ENCODE peak calls at places on chromosomes 13 and 19, in four cellular contexts. F, L, B and U are unnamed samples.
A peak's percentile ranks its signal among the peaks of the same experiment; 100 is the strongest.

GRCh38 chr13:51134763-51135365 is 23.8 kb upstream of the C13orf42 start:
- DNase-seq in L (no peak), B (no peak), F (no peak), U (no peak)

GRCh38 chr19:49391581-49392399 is 3.7 kb downstream of the KASH5 start:
- DNase-seq in F (peak; percentile 67), B (peak; percentile 89), L (peak; percentile 88), U (no peak)

GRCh38 chr13:113118328-113119021 is 4.1 kb upstream of the F10 start:
- DNase-seq in L (peak; percentile 11), F (no peak), B (no peak), U (no peak)

GRCh38 chr13:84994582-84994981 is 804.6 kb downstream of the SLITRK6 start:
- DNase-seq in L (no peak), B (no peak), F (peak; percentile 13), U (no peak)

GRCh38 chr19:11480927-11481776 is at the start of gene ELAVL3:
- DNase-seq in B (no peak), F (no peak), L (peak; percentile 37), U (no peak)

GRCh38 chr13:26558074-26558805 is 757 bp downstream of the WASF3 start:
- DNase-seq in L (no peak), F (peak; percentile 14), B (no peak), U (no peak)

GRCh38 chr13:31204592-31204991 is 4.8 kb downstream of the B3GLCT start:
- DNase-seq in L (peak; percentile 7), B (peak; percentile 55), F (peak; percentile 43), U (no peak)

GRCh38 chr19:13096968-13097330 is 5.7 kb downstream of the LYL1 start:
- DNase-seq in B (no peak), F (no peak), L (no peak), U (no peak)

GRCh38 chr13:65472336-65472735 is 1757.8 kb downstream of the PCDH9 start:
- DNase-seq in F (no peak), B (no peak), L (no peak), U (no peak)

GRCh38 chr19:52190679-52191293 is 934 bp downstream of the PPP2R1A start:
- DNase-seq in F (no peak), L (peak; percentile 15), B (no peak), U (peak; percentile 7)

GRCh38 chr19:40217027-40217810 is 965 bp downstream of the TTC9B start:
- DNase-seq in B (peak; percentile 63), L (peak; percentile 58), F (no peak), U (no peak)

GRCh38 chr13:112943309-112944125 is 25.5 kb upstream of the MCF2L start:
- DNase-seq in L (peak; percentile 83), B (no peak), F (peak; percentile 13), U (no peak)

GRCh38 chr19:46862974-46863632 is 2.3 kb downstream of the ARHGAP35 start:
- DNase-seq in B (peak; percentile 20), L (no peak), F (no peak), U (no peak)

GRCh38 chr19:5111051-5111450 is 142.1 kb downstream of the KDM4B start:
- DNase-seq in L (peak; percentile 71), F (no peak), B (no peak), U (no peak)

GRCh38 chr19:46180701-46181385 is 32.8 kb downstream of the IGFL2 start:
- DNase-seq in B (no peak), F (peak; percentile 72), L (no peak), U (peak; percentile 16)

GRCh38 chr13:34634443-34634842 is 307.6 kb upstream of the NBEA start:
- DNase-seq in F (no peak), B (no peak), L (no peak), U (no peak)

GRCh38 chr13:47175172-47175806 is 278.4 kb upstream of the HTR2A start:
- DNase-seq in F (peak; percentile 86), B (no peak), L (no peak), U (peak; percentile 85)

DNA sequence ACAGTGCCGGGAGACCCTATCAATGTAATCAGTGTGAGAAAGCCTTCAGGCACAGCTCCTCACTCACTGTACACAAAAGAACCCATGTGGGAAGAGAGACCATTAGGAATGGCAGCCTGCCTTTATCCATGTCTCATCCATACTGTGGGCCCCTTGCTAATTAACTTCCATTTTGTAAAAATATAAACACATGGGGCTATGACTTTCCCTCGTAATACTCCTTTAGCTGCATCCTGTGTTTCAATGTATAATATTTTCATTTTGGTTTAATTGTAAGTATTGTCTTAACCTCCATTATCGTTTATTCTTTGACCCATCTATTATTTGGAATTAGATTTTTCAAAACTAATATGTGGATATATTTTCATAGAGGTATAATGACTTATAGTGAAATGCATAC is 29.3 kb downstream of the ZNF333 start:
- DNase-seq in L (no peak), B (no peak), F (no peak), U (no peak)
- H3K4me3 ChIP-seq in L (no peak overlapping the region), B (no peak overlapping the region), F (no peak overlapping the region), U (no peak overlapping the region)

GRCh38 chr13:100543872-100544602 is 44.6 kb downstream of the GGACT start:
- DNase-seq in L (no peak), F (peak; percentile 47), B (no peak), U (no peak)
- H3K4me3 ChIP-seq in L (no peak overlapping the region), F (no peak overlapping the region), B (no peak overlapping the region), U (no peak overlapping the region)

GRCh38 chr19:464146-464545 is 3.3 kb upstream of the SHC2 start:
- DNase-seq in B (no peak), L (no peak), F (no peak), U (no peak)

GRCh38 chr19:463483-464130 is 2.8 kb upstream of the SHC2 start:
- DNase-seq in B (no peak), L (no peak), F (no peak), U (no peak)

GRCh38 chr19:459724-460511 is 915 bp downstream of the SHC2 start:
- DNase-seq in F (peak; percentile 40), L (peak; percentile 75), B (peak; percentile 95), U (no peak)

GRCh38 chr19:460877-461609 is at the start of gene SHC2:
- DNase-seq in F (no peak), B (peak; percentile 72), L (peak; percentile 47), U (no peak)

GRCh38 chr19:461664-462551 is 1.1 kb upstream of the SHC2 start:
- DNase-seq in F (no peak), L (peak; percentile 91), B (peak; percentile 93), U (no peak)
- H3K4me3 ChIP-seq in F (no peak overlapping the region), L (peak overlapping the region; percentile 67), B (peak overlapping the region; percentile 17), U (no peak overlapping the region)

DNA sequence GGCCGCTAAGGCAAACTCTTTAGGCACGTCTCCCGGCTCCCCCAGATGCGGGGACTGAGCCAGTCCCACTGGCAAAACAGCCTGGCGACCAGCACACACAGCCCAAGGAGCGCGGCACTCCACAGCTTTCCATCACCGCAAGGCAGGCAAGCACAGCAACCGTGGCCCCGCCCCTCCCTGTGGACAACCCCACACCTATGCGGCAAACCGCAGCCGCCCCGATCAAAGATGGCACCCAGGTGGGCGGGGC is 1.9 kb downstream of the PEG3 start:
- DNase-seq in L (no peak), B (no peak), F (no peak), U (no peak)
- H3K4me3 ChIP-seq in L (peak overlapping the region; percentile 63), B (no peak overlapping the region), F (peak overlapping the region; percentile 20), U (peak overlapping the region; percentile 42)

DNA sequence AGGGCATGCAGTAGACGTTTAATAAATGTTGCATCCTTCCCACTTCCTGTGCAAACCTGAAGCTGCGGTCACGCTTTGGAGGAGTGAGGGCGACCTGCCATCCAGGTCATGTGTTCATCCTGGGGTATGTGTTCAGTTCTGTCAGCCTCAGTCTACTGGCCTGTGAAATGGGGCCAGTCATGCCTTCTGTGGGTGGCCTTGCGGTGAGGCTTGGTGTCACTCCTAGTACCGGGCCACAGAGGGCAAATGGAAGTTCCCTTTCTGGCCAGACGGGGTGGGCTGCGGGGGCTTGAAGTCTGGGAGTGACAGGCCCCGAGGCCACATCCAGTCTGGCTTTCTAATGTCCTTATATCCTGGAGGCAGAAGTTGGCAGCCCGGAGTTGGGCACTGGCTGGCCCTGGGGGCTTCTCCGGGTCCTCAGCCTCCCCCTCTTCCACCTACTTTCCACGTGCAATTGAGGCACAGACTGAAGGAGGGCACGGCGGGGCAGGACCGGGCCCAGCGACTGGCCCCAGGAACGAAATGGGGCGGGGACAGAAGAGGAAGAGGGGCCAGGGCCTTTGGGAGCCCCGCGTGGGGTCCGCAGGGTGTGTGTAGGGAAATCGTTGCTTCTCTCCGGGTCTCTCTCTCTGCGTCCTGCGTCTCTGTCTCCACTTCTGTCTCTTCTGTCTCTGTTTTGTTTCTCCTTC is 11.1 kb downstream of the PDE4A start:
- DNase-seq in L (no peak), F (no peak), B (peak; percentile 50), U (no peak)
- H3K4me3 ChIP-seq in L (no peak overlapping the region), F (peak overlapping the region; percentile 50), B (peak overlapping the region; percentile 64), U (peak overlapping the region; percentile 58)

GRCh38 chr13:48231080-48231479 is 1.9 kb upstream of the ITM2B start:
- DNase-seq in L (no peak), B (no peak), F (peak; percentile 30), U (no peak)
- H3K4me3 ChIP-seq in L (no peak overlapping the region), B (no peak overlapping the region), F (no peak overlapping the region), U (no peak overlapping the region)

GRCh38 chr19:18044825-18045304 is 36.9 kb downstream of the ARRDC2 start:
- DNase-seq in B (peak; percentile 68), L (peak; percentile 96), F (peak; percentile 65), U (peak; percentile 58)

GRCh38 chr19:18046066-18046718 is 38.2 kb downstream of the ARRDC2 start:
- DNase-seq in L (peak; percentile 27), F (peak; percentile 57), B (peak; percentile 42), U (peak; percentile 72)

GRCh38 chr19:18049390-18049789 is 37.3 kb downstream of the IL12RB1 start:
- DNase-seq in L (no peak), B (no peak), F (peak; percentile 57), U (no peak)

GRCh38 chr19:18041054-18041453 is 33.1 kb downstream of the ARRDC2 start:
- DNase-seq in F (no peak), L (no peak), B (no peak), U (no peak)

GRCh38 chr19:18045307-18046013 is 37.5 kb downstream of the ARRDC2 start:
- DNase-seq in F (no peak), L (no peak), B (no peak), U (no peak)
- H3K4me3 ChIP-seq in F (peak overlapping the region; percentile 9), L (no peak overlapping the region), B (peak overlapping the region; percentile 37), U (peak overlapping the region; percentile 29)